ENCODE peak calls at places on chromosome 11, in eight cellular contexts. One of them, this sample, is unnamed.

GRCh38 chr11:1760351-1761109 is 3.2 kb downstream of the CTSD start:
- ATAC-seq in activated T-cell treated with anti-CD3 and anti-CD28 coated beads, Interleukin-2, amount 50 U/mL, for 72 hours: no peak
- ATAC-seq in mucosa of descending colon: no peak
- ATAC-seq in effector memory CD8-positive, alpha-beta T cell: no peak
- ATAC-seq in PC-3: no peak
- ATAC-seq in right cardiac atrium: peak
- ATAC-seq in T-helper 17 cell: no peak
- ATAC-seq in central memory CD8-positive, alpha-beta T cell: no peak
- ATAC-seq in this sample: peak

GRCh38 chr11:128961645-128962044 is 19.0 kb upstream of the TP53AIP1 start:
- ATAC-seq in activated T-cell treated with anti-CD3 and anti-CD28 coated beads, Interleukin-2, amount 50 U/mL, for 72 hours: peak
- ATAC-seq in mucosa of descending colon: no peak
- ATAC-seq in effector memory CD8-positive, alpha-beta T cell: no peak
- ATAC-seq in PC-3: no peak
- ATAC-seq in right cardiac atrium: no peak
- ATAC-seq in T-helper 17 cell: no peak
- ATAC-seq in central memory CD8-positive, alpha-beta T cell: no peak
- ATAC-seq in this sample: no peak

GRCh38 chr11:11672764-11673163 is 51.0 kb upstream of the GALNT18 start:
- ATAC-seq in activated T-cell treated with anti-CD3 and anti-CD28 coated beads, Interleukin-2, amount 50 U/mL, for 72 hours: no peak
- ATAC-seq in mucosa of descending colon: no peak
- ATAC-seq in effector memory CD8-positive, alpha-beta T cell: no peak
- ATAC-seq in PC-3: no peak
- ATAC-seq in right cardiac atrium: no peak
- ATAC-seq in T-helper 17 cell: no peak
- ATAC-seq in central memory CD8-positive, alpha-beta T cell: no peak
- ATAC-seq in this sample: no peak

GRCh38 chr11:97428247-97428646 is 1038.4 kb downstream of the JRKL start:
- ATAC-seq in activated T-cell treated with anti-CD3 and anti-CD28 coated beads, Interleukin-2, amount 50 U/mL, for 72 hours: no peak
- ATAC-seq in mucosa of descending colon: no peak
- ATAC-seq in effector memory CD8-positive, alpha-beta T cell: no peak
- ATAC-seq in PC-3: no peak
- ATAC-seq in right cardiac atrium: peak
- ATAC-seq in T-helper 17 cell: no peak
- ATAC-seq in central memory CD8-positive, alpha-beta T cell: no peak
- ATAC-seq in this sample: no peak

GRCh38 chr11:126989942-126990715 is 10.4 kb downstream of the KIRREL3 start:
- ATAC-seq in activated T-cell treated with anti-CD3 and anti-CD28 coated beads, Interleukin-2, amount 50 U/mL, for 72 hours: peak
- ATAC-seq in mucosa of descending colon: peak
- ATAC-seq in effector memory CD8-positive, alpha-beta T cell: peak
- ATAC-seq in PC-3: peak
- ATAC-seq in right cardiac atrium: peak
- ATAC-seq in T-helper 17 cell: peak
- ATAC-seq in central memory CD8-positive, alpha-beta T cell: no peak
- ATAC-seq in this sample: peak

GRCh38 chr11:104120493-104121200 is 43.3 kb downstream of the PDGFD start:
- ATAC-seq in activated T-cell treated with anti-CD3 and anti-CD28 coated beads, Interleukin-2, amount 50 U/mL, for 72 hours: no peak
- ATAC-seq in mucosa of descending colon: no peak
- ATAC-seq in effector memory CD8-positive, alpha-beta T cell: peak
- ATAC-seq in PC-3: peak
- ATAC-seq in right cardiac atrium: no peak
- ATAC-seq in T-helper 17 cell: no peak
- ATAC-seq in central memory CD8-positive, alpha-beta T cell: no peak
- ATAC-seq in this sample: no peak

GRCh38 chr11:48031602-48032001 is 51.2 kb downstream of the PTPRJ start:
- ATAC-seq in activated T-cell treated with anti-CD3 and anti-CD28 coated beads, Interleukin-2, amount 50 U/mL, for 72 hours: peak
- ATAC-seq in mucosa of descending colon: no peak
- ATAC-seq in effector memory CD8-positive, alpha-beta T cell: no peak
- ATAC-seq in PC-3: no peak
- ATAC-seq in right cardiac atrium: no peak
- ATAC-seq in T-helper 17 cell: no peak
- ATAC-seq in central memory CD8-positive, alpha-beta T cell: no peak
- ATAC-seq in this sample: no peak

GRCh38 chr11:813440-814096 is 3.8 kb downstream of the RPLP2 start:
- ATAC-seq in activated T-cell treated with anti-CD3 and anti-CD28 coated beads, Interleukin-2, amount 50 U/mL, for 72 hours: no peak
- ATAC-seq in mucosa of descending colon: no peak
- ATAC-seq in effector memory CD8-positive, alpha-beta T cell: no peak
- ATAC-seq in PC-3: no peak
- ATAC-seq in right cardiac atrium: no peak
- ATAC-seq in T-helper 17 cell: no peak
- ATAC-seq in central memory CD8-positive, alpha-beta T cell: no peak
- ATAC-seq in this sample: no peak

GRCh38 chr11:119798656-119799055 is 69.7 kb upstream of the NECTIN1 start:
- ATAC-seq in activated T-cell treated with anti-CD3 and anti-CD28 coated beads, Interleukin-2, amount 50 U/mL, for 72 hours: no peak
- ATAC-seq in mucosa of descending colon: no peak
- ATAC-seq in effector memory CD8-positive, alpha-beta T cell: no peak
- ATAC-seq in PC-3: no peak
- ATAC-seq in right cardiac atrium: no peak
- ATAC-seq in T-helper 17 cell: no peak
- ATAC-seq in central memory CD8-positive, alpha-beta T cell: no peak
- ATAC-seq in this sample: no peak